ENCODE peak calls at places on chromosome 10, in ten cellular contexts. One of them, this sample, is unnamed.

GRCh38 chr10:102817175-102817574 is 20.0 kb downstream of the CYP17A1 start:
- DNase-seq in Calu3: no peak
- DNase-seq in GM12892: no peak
- DNase-seq in left kidney: no peak
- DNase-seq in WTC11: no peak
- DNase-seq in T-helper 2 cell: no peak
- DNase-seq in CD4-positive, alpha-beta memory T cell: no peak
- DNase-seq in Kasumi-1: no peak
- DNase-seq in immature natural killer cell: no peak
- DNase-seq in GM10248: no peak
- DNase-seq in this sample: no peak

GRCh38 chr10:45470098-45471012 is 96.3 kb downstream of the ALOX5 start:
- DNase-seq in Calu3: no peak
- DNase-seq in GM12892: no peak
- DNase-seq in left kidney: peak; percentile 27
- DNase-seq in WTC11: peak; percentile 33
- DNase-seq in T-helper 2 cell: no peak
- DNase-seq in CD4-positive, alpha-beta memory T cell: peak; percentile 54
- DNase-seq in Kasumi-1: peak; percentile 22
- DNase-seq in immature natural killer cell: peak; percentile 8
- DNase-seq in GM10248: peak; percentile 39
- DNase-seq in this sample: peak; percentile 64

GRCh38 chr10:11511325-11511724 is 100.1 kb downstream of the USP6NL start:
- DNase-seq in Calu3: no peak
- DNase-seq in GM12892: no peak
- DNase-seq in left kidney: no peak
- DNase-seq in WTC11: no peak
- DNase-seq in T-helper 2 cell: no peak
- DNase-seq in CD4-positive, alpha-beta memory T cell: no peak
- DNase-seq in Kasumi-1: no peak
- DNase-seq in immature natural killer cell: no peak
- DNase-seq in GM10248: no peak
- DNase-seq in this sample: no peak

GRCh38 chr10:61164458-61165160 is 220.6 kb upstream of the RHOBTB1 start:
- DNase-seq in Calu3: no peak
- DNase-seq in GM12892: no peak
- DNase-seq in left kidney: no peak
- DNase-seq in WTC11: no peak
- DNase-seq in T-helper 2 cell: no peak
- DNase-seq in CD4-positive, alpha-beta memory T cell: no peak
- DNase-seq in Kasumi-1: no peak
- DNase-seq in immature natural killer cell: no peak
- DNase-seq in GM10248: no peak
- DNase-seq in this sample: no peak

GRCh38 chr10:73876971-73877370 is 2.6 kb upstream of the CAMK2G start:
- DNase-seq in Calu3: no peak
- DNase-seq in GM12892: no peak
- DNase-seq in left kidney: no peak
- DNase-seq in WTC11: no peak
- DNase-seq in T-helper 2 cell: no peak
- DNase-seq in CD4-positive, alpha-beta memory T cell: no peak
- DNase-seq in Kasumi-1: no peak
- DNase-seq in immature natural killer cell: no peak
- DNase-seq in GM10248: no peak
- DNase-seq in this sample: no peak

GRCh38 chr10:114541081-114541833 is 116.8 kb downstream of the ABLIM1 start:
- DNase-seq in Calu3: no peak
- DNase-seq in GM12892: no peak
- DNase-seq in left kidney: no peak
- DNase-seq in WTC11: no peak
- DNase-seq in T-helper 2 cell: no peak
- DNase-seq in CD4-positive, alpha-beta memory T cell: peak; percentile 86
- DNase-seq in Kasumi-1: no peak
- DNase-seq in immature natural killer cell: peak; percentile 94
- DNase-seq in GM10248: no peak
- DNase-seq in this sample: no peak

GRCh38 chr10:90779573-90779972 is 78.3 kb downstream of the HTR7 start:
- DNase-seq in Calu3: no peak
- DNase-seq in GM12892: no peak
- DNase-seq in left kidney: peak; percentile 17
- DNase-seq in WTC11: no peak
- DNase-seq in T-helper 2 cell: no peak
- DNase-seq in CD4-positive, alpha-beta memory T cell: no peak
- DNase-seq in Kasumi-1: peak; percentile 46
- DNase-seq in immature natural killer cell: no peak
- DNase-seq in GM10248: no peak
- DNase-seq in this sample: no peak

GRCh38 chr10:50624866-50625491 is 1.2 kb upstream of the SGMS1 start:
- DNase-seq in Calu3: peak; percentile 85
- DNase-seq in GM12892: peak; percentile 65
- DNase-seq in left kidney: peak; percentile 93
- DNase-seq in WTC11: peak; percentile 73
- DNase-seq in T-helper 2 cell: peak; percentile 33
- DNase-seq in CD4-positive, alpha-beta memory T cell: peak; percentile 65
- DNase-seq in Kasumi-1: peak; percentile 92
- DNase-seq in immature natural killer cell: peak; percentile 79
- DNase-seq in GM10248: peak; percentile 85
- DNase-seq in this sample: peak; percentile 86

GRCh38 chr10:114632869-114633715 is 25.0 kb downstream of the ABLIM1 start:
- DNase-seq in Calu3: peak; percentile 42
- DNase-seq in GM12892: no peak
- DNase-seq in left kidney: peak; percentile 65
- DNase-seq in WTC11: no peak
- DNase-seq in T-helper 2 cell: no peak
- DNase-seq in CD4-positive, alpha-beta memory T cell: no peak
- DNase-seq in Kasumi-1: no peak
- DNase-seq in immature natural killer cell: no peak
- DNase-seq in GM10248: peak; percentile 35
- DNase-seq in this sample: peak; percentile 6

GRCh38 chr10:35394411-35394851 is 58.1 kb downstream of the CCNY start:
- DNase-seq in Calu3: no peak
- DNase-seq in GM12892: no peak
- DNase-seq in left kidney: peak; percentile 16
- DNase-seq in WTC11: no peak
- DNase-seq in T-helper 2 cell: no peak
- DNase-seq in CD4-positive, alpha-beta memory T cell: no peak
- DNase-seq in Kasumi-1: no peak
- DNase-seq in immature natural killer cell: no peak
- DNase-seq in GM10248: no peak
- DNase-seq in this sample: no peak

GRCh38 chr10:6069101-6069931 is 7.1 kb upstream of the IL2RA start:
- DNase-seq in Calu3: no peak
- DNase-seq in GM12892: no peak
- DNase-seq in left kidney: no peak
- DNase-seq in WTC11: no peak
- DNase-seq in T-helper 2 cell: no peak
- DNase-seq in CD4-positive, alpha-beta memory T cell: no peak
- DNase-seq in Kasumi-1: no peak
- DNase-seq in immature natural killer cell: no peak
- DNase-seq in GM10248: no peak
- DNase-seq in this sample: no peak

GRCh38 chr10:16562891-16563290 is 41.2 kb upstream of the C1QL3 start:
- DNase-seq in Calu3: no peak
- DNase-seq in GM12892: no peak
- DNase-seq in left kidney: no peak
- DNase-seq in WTC11: no peak
- DNase-seq in T-helper 2 cell: no peak
- DNase-seq in CD4-positive, alpha-beta memory T cell: no peak
- DNase-seq in Kasumi-1: no peak
- DNase-seq in immature natural killer cell: no peak
- DNase-seq in GM10248: no peak
- DNase-seq in this sample: no peak

GRCh38 chr10:21524526-21525366 is 736 bp downstream of the SKIDA1 start:
- DNase-seq in Calu3: no peak
- DNase-seq in GM12892: no peak
- DNase-seq in left kidney: peak; percentile 75
- DNase-seq in WTC11: no peak
- DNase-seq in T-helper 2 cell: no peak
- DNase-seq in CD4-positive, alpha-beta memory T cell: no peak
- DNase-seq in Kasumi-1: peak; percentile 85
- DNase-seq in immature natural killer cell: no peak
- DNase-seq in GM10248: no peak
- DNase-seq in this sample: no peak

GRCh38 chr10:69392481-69393000 is 24.2 kb downstream of the TACR2 start:
- DNase-seq in Calu3: peak; percentile 90
- DNase-seq in GM12892: peak; percentile 70
- DNase-seq in left kidney: peak; percentile 94
- DNase-seq in WTC11: peak; percentile 92
- DNase-seq in T-helper 2 cell: peak; percentile 43
- DNase-seq in CD4-positive, alpha-beta memory T cell: peak; percentile 81
- DNase-seq in Kasumi-1: peak; percentile 98
- DNase-seq in immature natural killer cell: peak; percentile 81
- DNase-seq in GM10248: peak; percentile 88
- DNase-seq in this sample: peak; percentile 84

GRCh38 chr10:55979203-55979602 is 381.9 kb downstream of the ZWINT start:
- DNase-seq in Calu3: no peak
- DNase-seq in GM12892: no peak
- DNase-seq in left kidney: no peak
- DNase-seq in WTC11: peak; percentile 15
- DNase-seq in T-helper 2 cell: no peak
- DNase-seq in CD4-positive, alpha-beta memory T cell: no peak
- DNase-seq in Kasumi-1: no peak
- DNase-seq in immature natural killer cell: no peak
- DNase-seq in GM10248: no peak
- DNase-seq in this sample: no peak

GRCh38 chr10:104183682-104184081 is 48.5 kb downstream of the CFAP43 start:
- DNase-seq in Calu3: no peak
- DNase-seq in GM12892: no peak
- DNase-seq in left kidney: no peak
- DNase-seq in WTC11: no peak
- DNase-seq in T-helper 2 cell: no peak
- DNase-seq in CD4-positive, alpha-beta memory T cell: no peak
- DNase-seq in Kasumi-1: no peak
- DNase-seq in immature natural killer cell: no peak
- DNase-seq in GM10248: no peak
- DNase-seq in this sample: no peak

GRCh38 chr10:64396105-64396504 is 874.9 kb downstream of the REEP3 start:
- DNase-seq in Calu3: no peak
- DNase-seq in GM12892: no peak
- DNase-seq in left kidney: peak; percentile 16
- DNase-seq in WTC11: no peak
- DNase-seq in T-helper 2 cell: no peak
- DNase-seq in CD4-positive, alpha-beta memory T cell: no peak
- DNase-seq in Kasumi-1: no peak
- DNase-seq in immature natural killer cell: no peak
- DNase-seq in GM10248: no peak
- DNase-seq in this sample: no peak

GRCh38 chr10:89710748-89711147 is 9.4 kb downstream of the KIF20B start:
- DNase-seq in Calu3: no peak
- DNase-seq in GM12892: no peak
- DNase-seq in left kidney: no peak
- DNase-seq in WTC11: no peak
- DNase-seq in T-helper 2 cell: no peak
- DNase-seq in CD4-positive, alpha-beta memory T cell: no peak
- DNase-seq in Kasumi-1: no peak
- DNase-seq in immature natural killer cell: no peak
- DNase-seq in GM10248: no peak
- DNase-seq in this sample: no peak

GRCh38 chr10:71575934-71576801 is 143.4 kb downstream of the C10orf105 start:
- DNase-seq in Calu3: no peak
- DNase-seq in GM12892: no peak
- DNase-seq in left kidney: no peak
- DNase-seq in WTC11: no peak
- DNase-seq in T-helper 2 cell: no peak
- DNase-seq in CD4-positive, alpha-beta memory T cell: no peak
- DNase-seq in Kasumi-1: no peak
- DNase-seq in immature natural killer cell: no peak
- DNase-seq in GM10248: no peak
- DNase-seq in this sample: no peak

GRCh38 chr10:97498841-97499560 is at the start of gene UBTD1:
- DNase-seq in Calu3: peak; percentile 53
- DNase-seq in GM12892: no peak
- DNase-seq in left kidney: peak; percentile 76
- DNase-seq in WTC11: peak; percentile 55
- DNase-seq in T-helper 2 cell: peak; percentile 17
- DNase-seq in CD4-positive, alpha-beta memory T cell: no peak
- DNase-seq in Kasumi-1: peak; percentile 74
- DNase-seq in immature natural killer cell: peak; percentile 30
- DNase-seq in GM10248: peak; percentile 43
- DNase-seq in this sample: no peak

GRCh38 chr10:89679986-89680385 is 21.4 kb upstream of the KIF20B start:
- DNase-seq in Calu3: no peak
- DNase-seq in GM12892: no peak
- DNase-seq in left kidney: no peak
- DNase-seq in WTC11: no peak
- DNase-seq in T-helper 2 cell: no peak
- DNase-seq in CD4-positive, alpha-beta memory T cell: no peak
- DNase-seq in Kasumi-1: no peak
- DNase-seq in immature natural killer cell: no peak
- DNase-seq in GM10248: no peak
- DNase-seq in this sample: no peak

GRCh38 chr10:52353960-52354394 is 39.9 kb downstream of the DKK1 start:
- DNase-seq in Calu3: no peak
- DNase-seq in GM12892: no peak
- DNase-seq in left kidney: no peak
- DNase-seq in WTC11: no peak
- DNase-seq in T-helper 2 cell: no peak
- DNase-seq in CD4-positive, alpha-beta memory T cell: no peak
- DNase-seq in Kasumi-1: no peak
- DNase-seq in immature natural killer cell: no peak
- DNase-seq in GM10248: no peak
- DNase-seq in this sample: no peak

GRCh38 chr10:44102726-44103255 is 282.1 kb downstream of the CXCL12 start:
- DNase-seq in Calu3: no peak
- DNase-seq in GM12892: no peak
- DNase-seq in left kidney: no peak
- DNase-seq in WTC11: no peak
- DNase-seq in T-helper 2 cell: no peak
- DNase-seq in CD4-positive, alpha-beta memory T cell: no peak
- DNase-seq in Kasumi-1: no peak
- DNase-seq in immature natural killer cell: no peak
- DNase-seq in GM10248: no peak
- DNase-seq in this sample: no peak

GRCh38 chr10:124045794-124046355 is 47.5 kb downstream of the CHST15 start:
- DNase-seq in Calu3: no peak
- DNase-seq in GM12892: no peak
- DNase-seq in left kidney: no peak
- DNase-seq in WTC11: no peak
- DNase-seq in T-helper 2 cell: no peak
- DNase-seq in CD4-positive, alpha-beta memory T cell: no peak
- DNase-seq in Kasumi-1: no peak
- DNase-seq in immature natural killer cell: no peak
- DNase-seq in GM10248: no peak
- DNase-seq in this sample: peak; percentile 55

GRCh38 chr10:5910323-5911100 is 20.5 kb downstream of the FBH1 start:
- DNase-seq in Calu3: no peak
- DNase-seq in GM12892: no peak
- DNase-seq in left kidney: peak; percentile 24
- DNase-seq in WTC11: no peak
- DNase-seq in T-helper 2 cell: no peak
- DNase-seq in CD4-positive, alpha-beta memory T cell: no peak
- DNase-seq in Kasumi-1: no peak
- DNase-seq in immature natural killer cell: no peak
- DNase-seq in GM10248: no peak
- DNase-seq in this sample: no peak

GRCh38 chr10:8596929-8597472 is 542.5 kb downstream of the GATA3 start:
- DNase-seq in Calu3: no peak
- DNase-seq in GM12892: no peak
- DNase-seq in left kidney: no peak
- DNase-seq in WTC11: no peak
- DNase-seq in T-helper 2 cell: no peak
- DNase-seq in CD4-positive, alpha-beta memory T cell: no peak
- DNase-seq in Kasumi-1: no peak
- DNase-seq in immature natural killer cell: no peak
- DNase-seq in GM10248: no peak
- DNase-seq in this sample: no peak

GRCh38 chr10:52908483-52908882 is 135.9 kb upstream of the MBL2 start:
- DNase-seq in Calu3: no peak
- DNase-seq in GM12892: no peak
- DNase-seq in left kidney: peak; percentile 71
- DNase-seq in WTC11: no peak
- DNase-seq in T-helper 2 cell: no peak
- DNase-seq in CD4-positive, alpha-beta memory T cell: no peak
- DNase-seq in Kasumi-1: no peak
- DNase-seq in immature natural killer cell: no peak
- DNase-seq in GM10248: no peak
- DNase-seq in this sample: no peak

GRCh38 chr10:122637371-122637770 is 62.3 kb downstream of the C10orf120 start:
- DNase-seq in Calu3: no peak
- DNase-seq in GM12892: no peak
- DNase-seq in left kidney: peak; percentile 35
- DNase-seq in WTC11: no peak
- DNase-seq in T-helper 2 cell: no peak
- DNase-seq in CD4-positive, alpha-beta memory T cell: no peak
- DNase-seq in Kasumi-1: no peak
- DNase-seq in immature natural killer cell: no peak
- DNase-seq in GM10248: no peak
- DNase-seq in this sample: no peak